ENCODE peak calls at places on chromosomes 11 and 22, in five cellular contexts. One of them, this sample, is unnamed.

GRCh38 chr11:108967571-108967970 is 302.7 kb downstream of the DDX10 start:
- DNase-seq in activated CD4-positive, alpha-beta T cell treated with anti-CD3 and anti-CD28 coated beads for 48 hours: no peak
- DNase-seq in pulmonary artery endothelial cell: no peak
- DNase-seq in activated T-cell treated with anti-CD3 and anti-CD28 coated beads for 1 hour: no peak
- DNase-seq in NCI-H524: no peak
- DNase-seq in this sample: peak; percentile 62

GRCh38 chr22:31039393-31039792 is 41.7 kb upstream of the SMTN start:
- DNase-seq in NCI-H524: no peak
- DNase-seq in pulmonary artery endothelial cell: no peak
- DNase-seq in activated CD4-positive, alpha-beta T cell treated with anti-CD3 and anti-CD28 coated beads for 48 hours: no peak
- DNase-seq in activated T-cell treated with anti-CD3 and anti-CD28 coated beads for 1 hour: no peak
- DNase-seq in this sample: no peak

GRCh38 chr22:20903093-20903492 is 14.1 kb upstream of the CRKL start:
- DNase-seq in activated T-cell treated with anti-CD3 and anti-CD28 coated beads for 1 hour: no peak
- DNase-seq in pulmonary artery endothelial cell: no peak
- DNase-seq in NCI-H524: no peak
- DNase-seq in activated CD4-positive, alpha-beta T cell treated with anti-CD3 and anti-CD28 coated beads for 48 hours: no peak
- DNase-seq in this sample: no peak

GRCh38 chr11:5712507-5712906 is 22.9 kb downstream of the TRIM22 start:
- DNase-seq in pulmonary artery endothelial cell: no peak
- DNase-seq in activated T-cell treated with anti-CD3 and anti-CD28 coated beads for 1 hour: no peak
- DNase-seq in NCI-H524: no peak
- DNase-seq in activated CD4-positive, alpha-beta T cell treated with anti-CD3 and anti-CD28 coated beads for 48 hours: no peak
- DNase-seq in this sample: no peak

GRCh38 chr11:3135491-3136440 is 29.3 kb downstream of the OSBPL5 start:
- DNase-seq in activated CD4-positive, alpha-beta T cell treated with anti-CD3 and anti-CD28 coated beads for 48 hours: no peak
- DNase-seq in NCI-H524: peak; percentile 30
- DNase-seq in pulmonary artery endothelial cell: no peak
- DNase-seq in activated T-cell treated with anti-CD3 and anti-CD28 coated beads for 1 hour: no peak
- DNase-seq in this sample: no peak

GRCh38 chr11:117420598-117420997 is 92.9 kb downstream of the CEP164 start:
- DNase-seq in pulmonary artery endothelial cell: no peak
- DNase-seq in activated CD4-positive, alpha-beta T cell treated with anti-CD3 and anti-CD28 coated beads for 48 hours: no peak
- DNase-seq in NCI-H524: no peak
- DNase-seq in activated T-cell treated with anti-CD3 and anti-CD28 coated beads for 1 hour: no peak
- DNase-seq in this sample: no peak

GRCh38 chr11:134502153-134502550 is 90.1 kb upstream of the B3GAT1 start:
- DNase-seq in NCI-H524: no peak
- DNase-seq in activated CD4-positive, alpha-beta T cell treated with anti-CD3 and anti-CD28 coated beads for 48 hours: no peak
- DNase-seq in pulmonary artery endothelial cell: no peak
- DNase-seq in activated T-cell treated with anti-CD3 and anti-CD28 coated beads for 1 hour: no peak
- DNase-seq in this sample: no peak

GRCh38 chr11:44627911-44628729 is 62.7 kb downstream of the CD82 start:
- DNase-seq in activated T-cell treated with anti-CD3 and anti-CD28 coated beads for 1 hour: no peak
- DNase-seq in activated CD4-positive, alpha-beta T cell treated with anti-CD3 and anti-CD28 coated beads for 48 hours: peak; percentile 2
- DNase-seq in NCI-H524: no peak
- DNase-seq in pulmonary artery endothelial cell: no peak
- DNase-seq in this sample: peak; percentile 9

GRCh38 chr11:57456960-57457642 is 3.2 kb upstream of the RTN4RL2 start:
- DNase-seq in NCI-H524: peak; percentile 80
- DNase-seq in activated T-cell treated with anti-CD3 and anti-CD28 coated beads for 1 hour: peak; percentile 62
- DNase-seq in activated CD4-positive, alpha-beta T cell treated with anti-CD3 and anti-CD28 coated beads for 48 hours: peak; percentile 84
- DNase-seq in pulmonary artery endothelial cell: peak; percentile 61
- DNase-seq in this sample: peak; percentile 85

This sample was measured in WERI-Rb-1.